ENCODE peak calls at places on chromosomes 1 and 21, in eight cellular contexts. J, R, T, W, D, S, Y and U are unnamed samples.

GRCh38 chr1:207670997-207671396 is 26.1 kb downstream of the CR1L start:
- DNase-seq in Y (no peak), S (no peak), T (no peak), R (no peak), J (no peak), D (no peak), W (no peak), U (no peak)

GRCh38 chr1:156148236-156148635 is 5.1 kb upstream of the SEMA4A start:
- DNase-seq in T (no peak), R (no peak), J (no peak), D (no peak), W (no peak), Y (no peak), S (no peak), U (no peak)

GRCh38 chr1:101128851-101129250 is 103.3 kb upstream of the DPH5 start:
- DNase-seq in W (no peak), S (no peak), R (no peak), J (no peak), T (no peak), D (no peak), Y (no peak), U (no peak)

GRCh38 chr21:17738171-17738953 is 80.8 kb downstream of the C21orf91 start:
- DNase-seq in R (no peak), T (peak), W (no peak), S (peak), D (no peak), J (no peak), Y (peak), U (no peak)

GRCh38 chr1:213017447-213018273 is 2.0 kb upstream of the ANGEL2 start:
- DNase-seq in Y (no peak), J (no peak), T (no peak), R (no peak), S (no peak), W (peak), D (no peak), U (no peak)

GRCh38 chr1:46549697-46550681 is 1.5 kb downstream of the KNCN start:
- DNase-seq in T (peak), D (peak), S (peak), Y (no peak), J (peak), W (peak), R (no peak), U (no peak)

GRCh38 chr1:66944330-66945274 is 19.8 kb downstream of the MIER1 start:
- DNase-seq in S (no peak), R (no peak), W (peak), T (peak), D (no peak), J (no peak), Y (peak), U (peak)

GRCh38 chr1:75722966-75723365 is 1.5 kb upstream of the ACADM start:
- DNase-seq in J (no peak), S (peak), T (no peak), R (no peak), W (no peak), Y (no peak), D (no peak), U (no peak)

GRCh38 chr1:148353461-148354283 is 129.4 kb downstream of the PPIAL4G start:
- DNase-seq in R (no peak), S (peak), T (peak), J (no peak), W (peak), Y (no peak), D (no peak), U (no peak)

GRCh38 chr21:32302560-32302959 is 3.9 kb downstream of the MRAP start:
- DNase-seq in S (no peak), J (peak), Y (no peak), W (no peak), R (no peak), T (no peak), D (no peak), U (no peak)

GRCh38 chr1:176719478-176719877 is 256.5 kb downstream of the PAPPA2 start:
- DNase-seq in R (no peak), S (no peak), D (no peak), W (no peak), T (no peak), Y (no peak), J (no peak), U (no peak)

GRCh38 chr1:40829631-40830245 is 32.4 kb downstream of the CITED4 start:
- DNase-seq in Y (no peak), D (no peak), S (no peak), T (no peak), W (no peak), R (no peak), J (no peak), U (no peak)

GRCh38 chr1:206803221-206803730 is 31.0 kb upstream of the IL10 start:
- DNase-seq in T (no peak), S (no peak), D (peak), R (no peak), W (no peak), Y (peak), J (peak), U (no peak)